ENCODE peak calls at places on chromosomes 12 and 14, in seven cellular contexts. F is BE2C, G is Panc1, N is transverse colon, J is tibial artery, C is endodermal cell, K is fibroblast of pulmonary artery. H is an unnamed sample.

GRCh38 chr12:22658214-22658613 is 33.2 kb downstream of the ETNK1 start:
- DNase-seq in J (no peak), C (no peak), G (no peak), K (peak), N (no peak), F (no peak), H (peak)

GRCh38 chr14:32006267-32007110 is 70.6 kb upstream of the ARHGAP5 start:
- DNase-seq in J (no peak), K (no peak), F (no peak), N (no peak), G (no peak), C (peak), H (no peak)

GRCh38 chr12:58416211-58416610 is 474.8 kb downstream of the ATP23 start:
- DNase-seq in G (no peak), K (peak), J (no peak), N (no peak), C (no peak), F (no peak), H (peak)

GRCh38 chr12:69686731-69687130 is 12.4 kb downstream of the BEST3 start:
- DNase-seq in K (no peak), C (no peak), F (no peak), N (no peak), G (no peak), J (no peak), H (no peak)

GRCh38 chr12:50507930-50508329 is 3.1 kb downstream of the DIP2B start:
- DNase-seq in N (no peak), G (no peak), F (peak), C (no peak), K (no peak), J (no peak), H (no peak)

GRCh38 chr12:4858385-4858784 is 51.3 kb upstream of the KCNA1 start:
- DNase-seq in K (no peak), J (no peak), C (peak), G (no peak), N (no peak), F (no peak), H (no peak)

GRCh38 chr12:14774074-14774943 is 29.0 kb downstream of the WBP11 start:
- DNase-seq in F (peak), K (peak), G (peak), J (peak), C (peak), N (peak), H (peak)

GRCh38 chr14:75566321-75566720 is 12.1 kb upstream of the FLVCR2 start:
- DNase-seq in G (peak), F (no peak), J (no peak), C (no peak), K (no peak), N (no peak), H (peak)

GRCh38 chr14:74620497-74620921 is 8.5 kb upstream of the LTBP2 start:
- DNase-seq in G (no peak), C (peak), N (no peak), F (no peak), J (no peak), K (peak), H (peak)

GRCh38 chr14:56002876-56003625 is 115.2 kb upstream of the PELI2 start:
- DNase-seq in G (no peak), J (no peak), C (no peak), F (no peak), N (no peak), K (no peak), H (no peak)

GRCh38 chr12:31370645-31371620 is 45.0 kb upstream of the SINHCAF start:
- DNase-seq in J (peak), N (peak), F (no peak), G (no peak), K (peak), C (peak), H (no peak)

GRCh38 chr12:127655691-127656090 is 611.3 kb upstream of the TMEM132C start:
- DNase-seq in K (no peak), C (no peak), N (no peak), G (no peak), F (no peak), J (no peak), H (peak)

DNA sequence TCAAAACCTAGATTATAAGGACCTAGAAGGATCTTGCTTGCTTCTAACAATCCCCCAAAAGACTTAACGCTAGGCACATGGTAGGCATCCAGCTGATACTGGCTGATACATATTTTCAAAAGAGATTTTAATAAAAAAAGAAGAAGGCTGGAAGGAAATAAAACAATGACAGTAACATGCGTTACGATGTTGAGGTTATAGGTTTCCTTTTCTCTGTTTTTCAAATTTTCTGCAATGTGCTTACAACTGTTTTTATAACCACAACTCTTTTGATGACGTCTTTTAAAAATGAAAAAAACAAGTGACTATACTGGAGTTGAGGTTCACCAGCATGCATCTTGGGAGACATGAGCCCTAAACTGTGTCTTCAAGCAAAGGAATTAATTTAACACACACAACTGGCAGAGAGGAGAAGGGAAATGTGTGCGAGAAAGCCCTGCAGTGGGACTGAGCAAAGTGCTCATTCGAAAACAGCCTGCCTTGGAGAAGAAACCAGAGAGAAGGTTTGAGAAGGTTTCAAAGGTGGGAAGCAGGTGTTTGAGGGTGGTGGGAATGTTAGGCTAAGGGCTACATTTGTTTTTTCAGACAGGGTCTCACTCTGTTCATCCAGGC is 80.4 kb downstream of the DUSP16 start:
- DNase-seq in N (no peak), K (no peak), G (no peak), C (no peak), J (no peak), F (no peak), H (no peak)
- H3K4me3 ChIP-seq in N (no peak), K (no peak), G (no peak), C (no peak), J (no peak), F (no peak), H (no peak)

GRCh38 chr14:38210168-38210567 is 2.5 kb downstream of the SSTR1 start:
- DNase-seq in F (no peak), K (peak), G (no peak), C (peak), J (no peak), N (no peak), H (peak)

GRCh38 chr14:38210587-38211257 is 3.0 kb downstream of the SSTR1 start:
- DNase-seq in J (no peak), K (peak), N (no peak), G (no peak), C (peak), F (peak), H (peak)

GRCh38 chr14:38209572-38210159 is 2.0 kb downstream of the SSTR1 start:
- DNase-seq in K (peak), C (no peak), F (no peak), G (no peak), N (no peak), J (no peak), H (peak)

GRCh38 chr14:38212996-38213395 is 5.3 kb downstream of the SSTR1 start:
- DNase-seq in K (peak), N (no peak), F (no peak), C (no peak), J (no peak), G (no peak), H (peak)

GRCh38 chr14:38211258-38211735 is 3.6 kb downstream of the SSTR1 start:
- DNase-seq in J (no peak), K (peak), F (peak), C (peak), G (no peak), N (no peak), H (peak)
- H3K4me3 ChIP-seq in J (peak), K (peak), F (peak), C (peak), G (no peak), N (peak), H (peak)

GRCh38 chr12:2374092-2374740 is 321.4 kb downstream of the CACNA1C start:
- DNase-seq in J (peak), C (peak), K (no peak), N (no peak), G (no peak), F (no peak), H (no peak)

GRCh38 chr12:2372735-2373134 is 319.9 kb downstream of the CACNA1C start:
- DNase-seq in G (no peak), C (peak), K (no peak), J (peak), N (no peak), F (no peak), H (no peak)

GRCh38 chr12:2373307-2373706 is 320.5 kb downstream of the CACNA1C start:
- DNase-seq in N (no peak), J (peak), F (no peak), C (peak), G (no peak), K (no peak), H (no peak)

GRCh38 chr12:2375871-2376270 is 323.1 kb downstream of the CACNA1C start:
- DNase-seq in C (peak), G (no peak), K (no peak), J (peak), N (no peak), F (no peak), H (no peak)

GRCh38 chr12:2372178-2372577 is 319.4 kb downstream of the CACNA1C start:
- DNase-seq in J (peak), G (no peak), K (no peak), F (no peak), N (no peak), C (peak), H (no peak)
- H3K4me3 ChIP-seq in J (no peak), G (no peak), K (no peak), F (no peak), N (no peak), C (no peak), H (no peak)

DNA sequence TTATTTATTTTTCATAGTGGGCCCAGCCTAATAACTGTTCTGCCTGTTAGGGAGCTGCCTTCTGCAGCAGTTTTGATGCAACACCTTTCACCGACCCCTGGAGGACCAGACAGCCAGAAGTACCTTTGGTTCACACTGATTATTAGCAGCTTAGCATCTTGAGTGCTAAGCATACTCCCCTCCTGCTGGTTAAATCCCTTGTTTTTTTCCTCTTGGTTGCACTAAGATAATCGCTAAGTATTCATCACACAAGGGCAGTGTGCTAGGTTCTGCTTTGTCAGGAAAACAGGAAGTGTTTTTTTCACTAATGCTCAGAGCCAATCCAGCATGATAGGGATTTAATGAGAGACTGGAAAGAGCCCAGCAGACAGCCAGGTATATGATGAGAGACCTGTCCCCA is 437.0 kb downstream of the FUT8 start:
- DNase-seq in N (no peak), K (no peak), F (no peak), C (peak), J (no peak), G (no peak), H (no peak)
- H3K4me3 ChIP-seq in N (no peak), K (no peak), F (no peak), C (no peak), J (no peak), G (no peak), H (no peak)

GRCh38 chr12:10398168-10398567 is 8.3 kb upstream of the KLRK1 start:
- DNase-seq in N (no peak), G (no peak), J (no peak), F (no peak), C (no peak), K (no peak), H (no peak)
- H3K4me3 ChIP-seq in N (no peak), G (peak), J (no peak), F (no peak), C (no peak), K (no peak), H (no peak)

GRCh38 chr12:94207467-94208432 is 59.4 kb downstream of the PLXNC1 start:
- DNase-seq in G (no peak), F (no peak), C (peak), K (peak), J (no peak), N (peak), H (peak)
- H3K4me3 ChIP-seq in G (no peak), F (no peak), C (no peak), K (no peak), J (peak), N (no peak), H (no peak)

DNA sequence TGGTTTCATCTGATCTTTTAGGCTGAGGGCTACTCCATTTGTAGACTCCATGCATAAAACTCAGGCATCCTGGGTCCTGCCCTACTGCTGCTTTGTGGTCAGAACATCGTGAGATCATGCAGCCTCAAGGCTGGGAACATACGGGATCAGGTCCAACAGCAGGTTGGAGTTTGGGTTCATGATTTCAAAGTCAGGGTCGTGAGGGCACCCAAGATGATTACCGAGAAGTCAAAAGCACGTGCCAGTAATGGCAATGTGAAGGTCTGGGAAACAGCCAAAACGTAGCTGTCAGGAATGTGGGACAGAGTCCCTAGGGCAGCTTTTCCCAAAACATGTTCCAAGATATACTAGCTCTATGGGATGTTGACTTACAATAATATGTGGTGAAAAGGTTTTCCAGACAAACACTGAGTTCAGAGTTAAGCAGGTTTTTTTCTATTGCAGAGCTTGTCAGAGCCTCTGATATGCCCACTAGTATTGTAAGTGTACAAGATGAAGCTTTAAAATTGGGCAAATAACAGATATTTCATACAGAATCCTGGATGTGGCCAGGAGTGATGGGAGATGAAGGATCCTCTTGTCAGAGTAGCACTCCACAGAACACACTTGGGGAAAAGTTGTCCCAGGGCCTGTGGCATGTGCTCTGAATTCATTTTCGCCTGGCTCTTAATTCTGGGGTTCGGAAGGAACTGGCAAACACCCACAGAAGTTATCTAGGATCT is 130.2 kb upstream of the DNM1L start:
- DNase-seq in C (peak), J (peak), G (no peak), F (no peak), N (no peak), K (peak), H (peak)
- H3K4me3 ChIP-seq in C (no peak), J (peak), G (no peak), F (no peak), N (no peak), K (no peak), H (no peak)

GRCh38 chr12:42887657-42888056 is 298.1 kb upstream of the PRICKLE1 start:
- DNase-seq in N (no peak), G (no peak), K (no peak), J (no peak), C (no peak), F (no peak), H (no peak)

GRCh38 chr12:42893802-42894201 is 304.3 kb upstream of the PRICKLE1 start:
- DNase-seq in F (no peak), G (no peak), J (no peak), C (no peak), N (no peak), K (no peak), H (no peak)

GRCh38 chr12:42893196-42893595 is 303.6 kb upstream of the PRICKLE1 start:
- DNase-seq in J (no peak), K (no peak), C (no peak), N (no peak), F (no peak), G (no peak), H (no peak)

DNA sequence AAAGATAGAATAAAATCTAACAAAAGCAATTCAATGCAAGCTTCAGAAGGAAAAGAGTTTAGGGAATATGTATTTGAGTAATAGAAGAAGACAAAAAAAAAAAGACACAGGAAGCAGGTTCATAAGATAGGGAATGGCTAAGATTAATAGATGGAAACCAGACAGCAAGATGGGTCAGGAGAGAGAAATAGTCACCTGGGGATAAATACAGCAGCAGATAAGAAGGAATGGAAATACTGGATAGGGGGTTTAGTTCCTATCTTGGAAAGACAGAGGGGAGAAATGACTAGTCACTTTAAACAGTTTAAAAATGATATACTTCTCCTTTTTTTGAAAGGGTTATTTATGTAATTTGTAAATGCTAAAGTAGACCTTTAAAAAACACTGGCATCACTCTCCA is 303.2 kb upstream of the PRICKLE1 start:
- DNase-seq in J (no peak), C (no peak), N (no peak), G (no peak), F (no peak), K (no peak), H (no peak)
- H3K4me3 ChIP-seq in J (no peak), C (no peak), N (no peak), G (no peak), F (no peak), K (no peak), H (no peak)

DNA sequence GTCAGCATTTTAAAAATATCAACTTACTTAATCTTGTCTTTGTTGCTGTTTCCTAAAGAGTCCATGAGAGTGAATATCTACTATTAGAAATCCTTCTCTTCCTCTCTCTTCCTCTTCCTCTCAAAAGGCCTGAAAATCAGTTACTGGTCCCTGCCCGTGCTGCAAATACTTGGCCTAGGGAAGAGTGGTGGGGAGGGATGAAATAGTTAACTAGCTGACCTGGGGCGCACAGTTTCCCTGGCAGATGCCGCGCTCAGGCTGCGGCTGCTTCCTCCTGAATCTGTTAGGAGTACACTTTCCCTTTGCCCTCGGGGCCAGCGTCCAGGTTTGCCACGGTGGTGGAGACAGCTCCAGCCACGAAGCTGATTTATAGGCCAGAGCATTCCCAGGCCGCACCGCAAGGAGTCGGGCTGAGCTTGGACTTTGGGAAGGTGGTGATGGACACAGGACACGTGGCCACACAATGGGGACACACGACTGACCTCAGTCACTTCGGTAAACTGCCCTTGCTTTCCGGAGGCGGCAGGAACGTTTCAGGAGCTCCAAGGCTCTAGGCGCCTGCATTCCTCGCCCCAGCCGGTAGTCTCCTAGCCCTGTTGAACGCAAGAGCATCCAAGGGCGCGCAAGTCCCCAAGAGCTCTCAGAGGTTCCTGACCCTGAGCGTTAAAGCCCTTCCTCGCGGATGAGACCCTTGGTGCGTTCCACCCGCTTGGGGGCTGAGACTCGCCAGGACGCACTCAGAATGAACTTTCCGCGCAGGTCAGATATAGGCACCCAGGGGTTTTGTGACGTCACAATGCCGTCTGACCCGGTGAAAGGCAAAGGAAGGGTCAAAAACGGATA is 7.1 kb upstream of the ASCL1 start:
- DNase-seq in G (no peak), C (peak), F (peak), J (no peak), N (no peak), K (no peak), H (no peak)
- H3K4me3 ChIP-seq in G (peak), C (peak), F (no peak), J (no peak), N (no peak), K (no peak), H (no peak)

DNA sequence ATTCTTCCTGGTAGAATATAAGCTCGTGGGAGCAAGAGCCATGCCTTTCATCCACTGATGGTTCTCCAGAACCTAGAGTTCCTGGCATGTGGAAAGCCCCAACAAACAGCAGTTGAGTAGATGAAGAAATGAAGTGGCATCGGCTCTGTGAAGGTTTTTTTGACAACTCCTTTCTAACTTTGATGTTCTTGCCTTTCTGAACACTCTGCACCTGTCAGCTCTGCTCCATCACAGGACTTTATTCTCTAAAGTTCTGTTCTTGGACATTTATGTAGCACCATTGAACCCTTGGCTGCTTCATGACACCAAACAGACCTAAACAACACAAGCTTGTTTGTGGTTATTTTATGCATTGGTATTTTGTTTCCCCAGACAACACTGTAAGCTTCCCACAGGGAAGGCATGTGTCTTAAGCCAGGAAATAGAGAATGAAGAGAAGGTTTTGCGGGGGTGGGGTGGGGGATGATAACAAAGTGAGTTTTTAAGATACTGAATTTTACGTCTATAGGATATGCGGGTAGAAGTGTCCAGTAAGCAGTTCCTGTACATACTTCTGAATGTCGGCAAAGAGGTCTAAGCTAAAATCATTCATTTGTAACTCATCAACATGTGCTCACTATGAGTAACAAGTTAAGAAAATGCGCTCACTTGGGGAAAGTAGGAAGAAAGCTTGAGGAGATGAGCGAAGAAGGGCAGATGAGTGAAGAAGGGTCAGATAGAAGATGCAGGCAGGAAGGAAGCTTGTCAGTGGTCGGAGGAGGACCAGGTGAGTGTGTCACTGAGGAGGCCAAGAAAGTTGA is 146.0 kb upstream of the PLEKHG7 start:
- DNase-seq in K (no peak), G (no peak), C (no peak), J (no peak), N (no peak), F (no peak), H (no peak)
- H3K4me3 ChIP-seq in K (no peak), G (no peak), C (peak), J (no peak), N (no peak), F (no peak), H (no peak)